ENCODE peak calls at places on chromosomes 2 and 18, in four cellular contexts. One of them, this sample, is unnamed. For H3K27me3 and H3K79me2, the result is how much of the 10 kb centered on the place peaks cover.

GRCh38 chr18:29874519-29875098 is 1167.9 kb downstream of the DSC3 start:
- DNase-seq in fibroblast of lung: peak
- DNase-seq in endothelial cell of umbilical vein: peak
- DNase-seq in DND-41: peak
- DNase-seq in this sample: peak

GRCh38 chr2:145344076-145344724 is 824.3 kb upstream of the ZEB2 start:
- DNase-seq in fibroblast of lung: no peak
- DNase-seq in endothelial cell of umbilical vein: no peak
- DNase-seq in DND-41: no peak
- DNase-seq in this sample: no peak

GRCh38 chr2:208369091-208369490 is 37.5 kb upstream of the PTH2R start:
- DNase-seq in fibroblast of lung: peak
- DNase-seq in endothelial cell of umbilical vein: no peak
- DNase-seq in DND-41: no peak
- DNase-seq in this sample: no peak

GRCh38 chr2:238326801-238327365 is 6.6 kb downstream of the TRAF3IP1 start:
- DNase-seq in fibroblast of lung: no peak
- DNase-seq in endothelial cell of umbilical vein: no peak
- DNase-seq in DND-41: no peak
- DNase-seq in this sample: no peak

GRCh38 chr18:78634061-78634696 is 345.4 kb upstream of the SALL3 start:
- DNase-seq in fibroblast of lung: no peak
- DNase-seq in endothelial cell of umbilical vein: no peak
- DNase-seq in DND-41: no peak
- DNase-seq in this sample: no peak

GRCh38 chr18:7094432-7094831 is 23.2 kb downstream of the LAMA1 start:
- DNase-seq in fibroblast of lung: no peak
- DNase-seq in endothelial cell of umbilical vein: no peak
- DNase-seq in DND-41: no peak
- DNase-seq in this sample: no peak

GRCh38 chr2:29377788-29378187 is 262.6 kb downstream of the CLIP4 start:
- DNase-seq in fibroblast of lung: no peak
- DNase-seq in endothelial cell of umbilical vein: no peak
- DNase-seq in DND-41: no peak
- DNase-seq in this sample: no peak

GRCh38 chr2:205769879-205770278 is 87.6 kb downstream of the NRP2 start:
- DNase-seq in fibroblast of lung: no peak
- DNase-seq in endothelial cell of umbilical vein: no peak
- DNase-seq in DND-41: no peak
- DNase-seq in this sample: peak

GRCh38 chr2:226274143-226274542 is 525.5 kb downstream of the IRS1 start:
- DNase-seq in fibroblast of lung: no peak
- DNase-seq in endothelial cell of umbilical vein: no peak
- DNase-seq in DND-41: no peak
- DNase-seq in this sample: no peak

GRCh38 chr2:6960659-6961058 is 43.4 kb downstream of the RNF144A start:
- DNase-seq in fibroblast of lung: peak
- DNase-seq in endothelial cell of umbilical vein: peak
- DNase-seq in DND-41: no peak
- DNase-seq in this sample: no peak

GRCh38 chr2:161414385-161415040 is 1.6 kb upstream of the TBR1 start:
- DNase-seq in fibroblast of lung: peak
- DNase-seq in endothelial cell of umbilical vein: peak
- DNase-seq in DND-41: no peak
- DNase-seq in this sample: no peak

GRCh38 chr18:22336406-22336805 is 81.3 kb downstream of the CTAGE1 start:
- DNase-seq in fibroblast of lung: no peak
- DNase-seq in endothelial cell of umbilical vein: no peak
- DNase-seq in DND-41: no peak
- DNase-seq in this sample: no peak

GRCh38 chr18:22337878-22338277 is 79.8 kb downstream of the CTAGE1 start:
- DNase-seq in fibroblast of lung: no peak
- DNase-seq in endothelial cell of umbilical vein: no peak
- DNase-seq in DND-41: no peak
- DNase-seq in this sample: no peak

GRCh38 chr18:22335644-22336275 is 82.0 kb downstream of the CTAGE1 start:
- DNase-seq in fibroblast of lung: no peak
- DNase-seq in endothelial cell of umbilical vein: peak
- DNase-seq in DND-41: no peak
- DNase-seq in this sample: no peak

GRCh38 chr18:22339913-22340312 is 77.8 kb downstream of the CTAGE1 start:
- DNase-seq in fibroblast of lung: no peak
- DNase-seq in endothelial cell of umbilical vein: no peak
- DNase-seq in DND-41: no peak
- DNase-seq in this sample: no peak

DNA sequence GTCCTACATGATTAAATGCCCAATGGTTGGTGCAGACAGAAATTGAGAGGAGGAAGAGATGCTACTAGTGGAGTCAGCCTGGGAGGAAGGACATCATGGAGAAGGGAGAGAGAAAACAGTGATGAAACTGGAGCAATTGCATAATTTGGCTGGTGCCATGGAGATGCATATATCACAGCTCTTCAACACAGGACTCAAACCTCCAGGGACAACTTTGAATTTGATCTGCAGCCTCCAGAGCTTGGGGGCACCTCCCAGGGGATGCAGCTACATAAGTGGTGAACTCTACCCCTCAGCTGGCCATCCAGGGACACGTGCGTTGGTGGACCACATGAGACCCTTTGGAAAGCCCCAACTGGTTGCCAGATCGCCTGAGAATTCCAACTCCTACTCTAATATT is 80.4 kb downstream of the CTAGE1 start:
- DNase-seq in fibroblast of lung: peak
- DNase-seq in endothelial cell of umbilical vein: no peak
- DNase-seq in DND-41: no peak
- DNase-seq in this sample: no peak
- TF ChIP-seq EZH2 in fibroblast of lung: no peak
- TF ChIP-seq EZH2 in endothelial cell of umbilical vein: no peak
- TF ChIP-seq EZH2 in DND-41: no peak
- TF ChIP-seq EZH2 in this sample: no peak

GRCh38 chr18:76490701-76491171 is 4.3 kb downstream of the ZNF516 start:
- DNase-seq in fibroblast of lung: no peak
- DNase-seq in endothelial cell of umbilical vein: peak
- DNase-seq in DND-41: no peak
- DNase-seq in this sample: peak
- H3K27me3 ChIP-seq in fibroblast of lung: under half
- H3K27me3 ChIP-seq in endothelial cell of umbilical vein: under half
- H3K27me3 ChIP-seq in DND-41: under half
- H3K27me3 ChIP-seq in this sample: under half

DNA sequence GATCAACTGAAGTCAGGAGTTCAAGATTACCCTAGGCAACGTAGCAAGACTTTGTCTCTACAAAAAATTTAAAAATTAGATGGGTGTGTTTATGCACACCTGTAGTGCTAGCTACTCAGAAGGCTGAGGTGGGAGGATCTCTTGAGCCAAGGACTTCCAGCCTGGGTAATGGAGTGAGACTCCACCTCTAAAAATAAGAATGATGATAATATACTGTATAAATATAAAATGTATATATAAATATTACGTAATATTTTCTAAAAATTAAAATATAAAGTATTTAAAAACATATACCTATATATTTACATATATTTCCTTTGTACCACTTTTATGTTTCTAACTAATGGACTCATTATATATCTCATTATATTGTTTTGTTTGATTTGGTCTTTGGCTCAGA is 409.5 kb upstream of the REG3G start:
- DNase-seq in fibroblast of lung: no peak
- DNase-seq in endothelial cell of umbilical vein: no peak
- DNase-seq in DND-41: no peak
- DNase-seq in this sample: no peak
- H3K79me2 ChIP-seq in fibroblast of lung: under half
- H3K79me2 ChIP-seq in endothelial cell of umbilical vein: under half
- H3K79me2 ChIP-seq in DND-41: under half
- H3K79me2 ChIP-seq in this sample: under half

DNA sequence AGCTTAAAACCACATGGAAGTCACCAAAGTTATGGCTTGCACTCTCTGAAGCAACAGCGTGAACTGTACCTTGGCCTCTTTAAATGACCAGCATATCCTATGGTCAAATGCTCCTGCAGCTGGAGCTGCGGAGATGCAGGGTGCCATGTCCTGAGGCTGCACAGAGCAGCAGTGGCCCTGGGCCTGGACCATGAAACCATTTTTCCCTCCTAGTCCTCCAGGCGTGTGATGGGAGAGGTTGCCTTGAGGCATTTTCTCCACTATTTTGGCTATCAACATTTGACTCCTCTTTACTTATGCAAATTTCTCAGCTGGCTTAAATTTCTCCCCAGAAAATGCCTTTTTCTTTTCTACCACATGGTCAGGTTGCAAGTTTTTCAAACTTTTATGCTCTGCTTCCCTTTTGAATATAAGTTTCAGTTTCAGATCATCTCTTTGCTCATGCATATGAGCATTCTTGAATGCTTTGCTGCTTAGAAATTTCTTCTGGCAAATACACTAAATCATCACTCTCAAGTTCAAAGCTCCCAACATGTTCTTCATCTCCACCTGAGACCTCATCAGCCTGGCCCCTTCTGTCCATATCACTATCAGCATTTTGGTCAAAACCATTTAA is 82.9 kb upstream of the TMEFF2 start:
- DNase-seq in fibroblast of lung: no peak
- DNase-seq in endothelial cell of umbilical vein: no peak
- DNase-seq in DND-41: no peak
- DNase-seq in this sample: peak
- TF ChIP-seq EZH2 in fibroblast of lung: no peak
- TF ChIP-seq EZH2 in endothelial cell of umbilical vein: no peak
- TF ChIP-seq EZH2 in DND-41: no peak
- TF ChIP-seq EZH2 in this sample: no peak

GRCh38 chr2:236180501-236180816 is 12.3 kb upstream of the GBX2 start:
- DNase-seq in fibroblast of lung: peak
- DNase-seq in endothelial cell of umbilical vein: no peak
- DNase-seq in DND-41: no peak
- DNase-seq in this sample: no peak
- H3K27me3 ChIP-seq in fibroblast of lung: under half
- H3K27me3 ChIP-seq in endothelial cell of umbilical vein: under half
- H3K27me3 ChIP-seq in DND-41: under half
- H3K27me3 ChIP-seq in this sample: under half

DNA sequence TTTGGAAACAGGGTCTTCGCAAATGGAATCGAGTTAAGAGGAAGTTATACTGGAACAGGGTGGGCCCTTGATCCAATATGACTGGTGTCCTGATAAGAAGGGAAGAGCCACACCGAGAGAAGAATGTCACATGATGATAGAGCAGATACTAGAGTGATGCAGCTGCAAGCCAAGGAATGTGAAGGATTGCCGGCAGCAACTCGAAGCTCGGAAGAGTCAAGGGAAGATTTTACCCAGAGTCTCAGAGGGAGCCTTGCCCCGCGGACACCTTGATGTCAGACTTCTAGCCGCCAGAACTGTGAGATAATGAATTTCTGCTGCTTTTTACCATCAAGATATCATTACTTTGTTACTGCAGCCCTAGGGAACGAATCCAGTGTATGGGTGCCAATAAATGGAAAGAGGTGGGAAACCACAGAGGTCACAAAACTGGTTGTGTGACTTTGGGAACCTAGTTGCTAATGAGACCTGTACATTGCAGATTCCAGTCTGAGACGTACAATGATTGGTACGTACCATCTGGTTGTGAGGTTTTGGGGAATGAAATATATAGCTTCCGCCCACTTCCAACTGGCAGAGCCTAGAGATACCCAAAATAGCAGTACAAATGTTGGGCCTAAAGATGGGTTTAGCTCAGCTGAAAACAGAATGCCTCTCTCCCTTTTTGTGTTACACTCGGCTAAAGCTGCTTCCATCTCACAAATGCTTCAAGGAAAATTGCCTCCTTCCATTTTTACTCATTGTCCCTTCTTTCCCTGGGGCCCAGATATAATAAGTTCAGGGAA is 28.6 kb upstream of the VWA3B start:
- DNase-seq in fibroblast of lung: no peak
- DNase-seq in endothelial cell of umbilical vein: no peak
- DNase-seq in DND-41: no peak
- DNase-seq in this sample: no peak
- H3K79me2 ChIP-seq in fibroblast of lung: under half
- H3K79me2 ChIP-seq in endothelial cell of umbilical vein: under half
- H3K79me2 ChIP-seq in DND-41: under half
- H3K79me2 ChIP-seq in this sample: under half

GRCh38 chr2:121283670-121284245 is 1.2 kb downstream of the TFCP2L1 start:
- DNase-seq in fibroblast of lung: no peak
- DNase-seq in endothelial cell of umbilical vein: no peak
- DNase-seq in DND-41: no peak
- DNase-seq in this sample: no peak
- TF ChIP-seq EZH2 in fibroblast of lung: no peak
- TF ChIP-seq EZH2 in endothelial cell of umbilical vein: no peak
- TF ChIP-seq EZH2 in DND-41: no peak
- TF ChIP-seq EZH2 in this sample: no peak

GRCh38 chr2:104863585-104864279 is 9.8 kb downstream of the POU3F3 start:
- DNase-seq in fibroblast of lung: no peak
- DNase-seq in endothelial cell of umbilical vein: no peak
- DNase-seq in DND-41: no peak
- DNase-seq in this sample: no peak
- H3K27me3 ChIP-seq in fibroblast of lung: under half
- H3K27me3 ChIP-seq in endothelial cell of umbilical vein: half or more
- H3K27me3 ChIP-seq in DND-41: under half
- H3K27me3 ChIP-seq in this sample: under half